ENCODE peak calls at places on chromosomes 2 and 18, in five cellular contexts. Y is kidney, G is heart right ventricle, K is ovary, T is lung. W is an unnamed sample. For H3K4me1, the result is how much of the 10 kb centered on the place peaks cover.

GRCh38 chr2:634670-635395 is 42.4 kb downstream of the TMEM18 start:
- DNase-seq in K (no peak), Y (no peak), G (no peak), T (no peak), W (no peak)

GRCh38 chr18:23077493-23078256 is 57.6 kb upstream of the CABLES1 start:
- DNase-seq in K (no peak), T (no peak), G (no peak), Y (peak), W (peak)

GRCh38 chr2:190344275-190344827 is 962 bp downstream of the INPP1 start:
- DNase-seq in Y (no peak), G (peak), T (peak), K (no peak), W (peak)

GRCh38 chr2:147910990-147911473 is 66.2 kb downstream of the ACVR2A start:
- DNase-seq in G (peak), K (no peak), Y (no peak), T (peak), W (no peak)

GRCh38 chr2:85987266-85988178 is 98.7 kb upstream of the ST3GAL5 start:
- DNase-seq in G (no peak), T (peak), Y (peak), K (no peak), W (no peak)

GRCh38 chr18:907171-907879 is 2.7 kb downstream of the ADCYAP1 start:
- DNase-seq in G (no peak), Y (peak), T (no peak), K (no peak), W (no peak)

GRCh38 chr18:59911600-59911999 is 11.8 kb downstream of the PMAIP1 start:
- DNase-seq in Y (no peak), G (no peak), T (no peak), K (no peak), W (no peak)

GRCh38 chr18:72155327-72155726 is 388.8 kb downstream of the CBLN2 start:
- DNase-seq in Y (no peak), T (no peak), G (no peak), K (no peak), W (no peak)

GRCh38 chr2:239158641-239159475 is 242.0 kb downstream of the HDAC4 start:
- DNase-seq in Y (peak), T (no peak), G (no peak), K (peak), W (no peak)

GRCh38 chr2:143525006-143525405 is 395.8 kb downstream of the ARHGAP15 start:
- DNase-seq in Y (no peak), T (no peak), K (no peak), G (no peak), W (no peak)

GRCh38 chr2:216873573-216873972 is 13.7 kb upstream of the TNP1 start:
- DNase-seq in G (no peak), K (no peak), T (no peak), Y (no peak), W (no peak)

GRCh38 chr18:62485684-62486083 is 37.1 kb upstream of the ZCCHC2 start:
- DNase-seq in K (no peak), G (no peak), Y (no peak), T (no peak), W (no peak)

GRCh38 chr2:86315084-86315483 is 22.3 kb downstream of the REEP1 start:
- DNase-seq in T (no peak), Y (no peak), G (no peak), K (no peak), W (no peak)

GRCh38 chr18:79520473-79521390 is 125.0 kb downstream of the NFATC1 start:
- DNase-seq in G (no peak), Y (no peak), T (no peak), K (no peak), W (no peak)
- H3K4me1 ChIP-seq in G (under half), Y (under half), T (under half), K (under half), W (under half)

GRCh38 chr2:104733544-104733943 is 120.4 kb upstream of the POU3F3 start:
- DNase-seq in T (no peak), G (no peak), K (no peak), Y (no peak), W (peak)
- H3K4me1 ChIP-seq in T (under half), G (under half), K (under half), Y (under half), W (under half)

DNA sequence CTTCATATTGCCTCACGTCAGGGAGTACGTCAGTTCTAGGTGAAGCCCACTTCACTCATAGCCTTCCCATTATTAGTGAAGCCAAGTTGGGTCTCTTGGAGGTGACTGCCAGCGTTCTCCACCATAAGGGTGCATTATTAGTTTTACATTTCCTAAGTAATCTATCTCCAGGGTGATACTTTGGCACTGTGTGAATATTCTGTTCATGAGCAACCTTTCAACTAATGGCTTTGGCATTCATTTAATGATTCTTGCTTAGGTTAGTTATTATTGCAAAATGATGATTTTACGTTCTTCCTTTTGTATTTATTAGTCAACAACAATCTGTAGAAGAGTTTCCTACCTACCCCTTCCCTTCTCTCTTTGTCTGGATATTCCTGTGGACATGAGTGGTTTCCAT is 97.5 kb downstream of the MAP4K4 start:
- DNase-seq in K (no peak), G (no peak), T (no peak), Y (no peak), W (no peak)
- H3K4me1 ChIP-seq in K (under half), G (half or more), T (under half), Y (under half), W (under half)

GRCh38 chr2:27069961-27070618 is 1.4 kb downstream of the OST4 start:
- DNase-seq in G (no peak), Y (no peak), T (no peak), K (peak), W (no peak)
- H3K4me1 ChIP-seq in G (under half), Y (under half), T (under half), K (under half), W (under half)

DNA sequence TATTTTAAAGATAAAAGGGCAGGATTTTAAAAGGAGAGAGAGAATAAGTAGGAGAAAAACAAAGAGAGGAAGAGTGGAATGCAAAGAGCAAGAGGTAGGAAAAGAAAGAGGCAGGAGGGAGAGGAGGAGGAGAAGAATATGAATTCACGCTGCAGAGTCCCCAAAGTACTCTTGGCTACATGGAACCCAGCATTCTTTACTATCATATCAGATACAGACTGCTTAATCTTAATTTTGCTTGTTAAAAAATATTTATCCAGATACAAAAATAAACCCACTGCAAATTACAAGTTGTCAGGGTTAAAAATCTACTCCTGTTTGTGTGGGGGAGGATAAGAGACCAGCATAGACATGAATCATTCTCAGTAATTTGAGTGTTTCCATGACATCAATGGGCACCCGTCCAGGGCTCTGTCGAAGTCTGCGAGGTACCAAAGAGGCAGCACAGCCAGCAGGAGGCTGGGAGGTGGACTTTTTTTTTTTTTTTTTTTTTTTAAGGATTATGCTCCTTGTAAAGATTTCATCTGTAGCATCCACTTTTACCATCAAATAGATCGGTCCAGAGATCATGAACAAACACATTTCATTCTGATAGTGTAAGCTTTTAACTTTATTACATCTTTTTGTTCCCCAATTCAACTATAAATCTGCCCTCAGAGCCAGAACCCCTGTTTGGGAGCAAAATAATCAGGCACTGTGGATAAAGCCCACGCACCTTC is 182.2 kb downstream of the TCF4 start:
- DNase-seq in T (peak), Y (no peak), G (peak), K (peak), W (no peak)
- H3K4me1 ChIP-seq in T (under half), Y (under half), G (under half), K (under half), W (under half)

GRCh38 chr2:224956706-224957105 is 85.6 kb downstream of the DOCK10 start:
- DNase-seq in T (no peak), G (no peak), Y (no peak), K (no peak), W (no peak)

GRCh38 chr2:224951723-224952481 is 90.4 kb downstream of the DOCK10 start:
- DNase-seq in K (no peak), T (no peak), G (no peak), Y (no peak), W (no peak)

GRCh38 chr2:224948859-224949258 is 93.4 kb downstream of the DOCK10 start:
- DNase-seq in Y (no peak), K (no peak), T (no peak), G (no peak), W (no peak)

GRCh38 chr2:224954980-224955379 is 87.3 kb downstream of the DOCK10 start:
- DNase-seq in G (no peak), T (no peak), K (no peak), Y (no peak), W (no peak)

GRCh38 chr2:224952942-224953657 is 89.2 kb downstream of the DOCK10 start:
- DNase-seq in T (peak), K (no peak), G (no peak), Y (no peak), W (no peak)
- H3K4me1 ChIP-seq in T (under half), K (under half), G (under half), Y (under half), W (under half)

GRCh38 chr2:176675557-176676256 is 406.5 kb downstream of the MTX2 start:
- DNase-seq in Y (no peak), G (no peak), K (no peak), T (no peak), W (no peak)
- H3K4me1 ChIP-seq in Y (under half), G (under half), K (under half), T (under half), W (under half)

DNA sequence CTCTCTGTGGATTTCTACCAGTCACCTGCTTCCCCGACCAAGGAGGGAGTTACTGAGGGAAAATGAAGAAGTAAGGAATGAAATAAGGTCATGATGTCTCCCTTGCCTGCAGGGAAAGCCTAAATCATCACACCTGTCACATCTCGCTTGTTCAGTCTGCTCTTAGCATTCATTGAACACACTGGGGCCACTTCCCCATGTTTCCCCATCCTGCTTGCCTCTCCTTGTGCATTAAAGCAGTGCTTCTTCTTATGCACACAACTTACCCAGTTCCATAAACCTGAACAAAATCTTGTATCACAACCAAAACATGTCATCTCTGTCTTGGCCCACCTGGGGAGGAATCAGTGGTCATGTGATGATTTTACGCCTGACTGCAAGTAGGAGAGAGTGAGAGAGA is 219.9 kb downstream of the HAUS1 start:
- DNase-seq in G (no peak), T (no peak), K (no peak), Y (no peak), W (no peak)
- H3K4me1 ChIP-seq in G (under half), T (under half), K (under half), Y (under half), W (under half)

GRCh38 chr18:57249896-57250295 is 102.5 kb upstream of the ST8SIA3 start:
- DNase-seq in T (no peak), G (no peak), Y (no peak), K (no peak), W (no peak)

GRCh38 chr18:57249109-57249508 is 102.2 kb downstream of the BOD1L2 start:
- DNase-seq in K (no peak), T (no peak), Y (no peak), G (no peak), W (no peak)

GRCh38 chr18:57251747-57252146 is 100.6 kb upstream of the ST8SIA3 start:
- DNase-seq in T (no peak), G (no peak), K (no peak), Y (no peak), W (no peak)
- H3K4me1 ChIP-seq in T (under half), G (under half), K (under half), Y (under half), W (under half)